ENCODE peak calls at places on chromosome 2, in four cellular contexts. Z is pancreas, M is HEK293T, P is fibroblast of lung. I is an unnamed sample.

GRCh38 chr2:16400127-16400623 is 265.5 kb downstream of the CYRIA start:
- DNase-seq in Z (no peak), M (no peak), P (no peak), I (no peak)

GRCh38 chr2:178279142-178279541 is 84.8 kb downstream of the OSBPL6 start:
- DNase-seq in Z (no peak), M (no peak), P (peak), I (no peak)

GRCh38 chr2:215499330-215499729 is 63.5 kb upstream of the FN1 start:
- DNase-seq in Z (no peak), M (no peak), P (peak), I (no peak)

GRCh38 chr2:5392658-5393057 is 299.5 kb upstream of the SOX11 start:
- DNase-seq in Z (no peak), M (no peak), P (peak), I (no peak)

GRCh38 chr2:28357948-28358667 is 34.5 kb upstream of the FOSL2 start:
- DNase-seq in Z (no peak), M (no peak), P (no peak), I (no peak)

GRCh38 chr2:233690444-233690843 is 2.2 kb upstream of the UGT1A6 start:
- DNase-seq in Z (no peak), M (no peak), P (peak), I (no peak)

GRCh38 chr2:172168917-172169346 is 66.2 kb upstream of the DLX2 start:
- DNase-seq in Z (no peak), M (no peak), P (peak), I (no peak)

GRCh38 chr2:179410552-179411356 is 146.1 kb upstream of the SESTD1 start:
- DNase-seq in Z (peak), M (peak), P (peak), I (peak)

GRCh38 chr2:202982779-202983491 is 31.7 kb upstream of the NBEAL1 start:
- DNase-seq in Z (no peak), M (no peak), P (no peak), I (no peak)

GRCh38 chr2:108316194-108316880 is 27.6 kb downstream of the SULT1C2 start:
- DNase-seq in Z (no peak), M (no peak), P (no peak), I (no peak)

GRCh38 chr2:64204006-64204632 is 59.9 kb upstream of the PELI1 start:
- DNase-seq in Z (peak), M (no peak), P (peak), I (peak)

GRCh38 chr2:128374001-128374710 is 55.5 kb upstream of the HS6ST1 start:
- DNase-seq in Z (no peak), M (no peak), P (peak), I (no peak)

GRCh38 chr2:217293046-217293445 is 433.2 kb upstream of the TNP1 start:
- DNase-seq in Z (no peak), M (no peak), P (no peak), I (no peak)

GRCh38 chr2:27057184-27057583 is 5.7 kb downstream of the AGBL5 start:
- DNase-seq in Z (no peak), M (no peak), P (no peak), I (no peak)

GRCh38 chr2:31207790-31208189 is 9.5 kb downstream of the CAPN14 start:
- DNase-seq in Z (no peak), M (no peak), P (no peak), I (peak)

GRCh38 chr2:38620282-38620977 is 17.7 kb upstream of the HNRNPLL start:
- DNase-seq in Z (no peak), M (no peak), P (peak), I (no peak)

GRCh38 chr2:191593622-191594416 is 84.1 kb upstream of the NABP1 start:
- DNase-seq in Z (no peak), M (no peak), P (peak), I (no peak)

GRCh38 chr2:202344178-202344577 is 31.9 kb upstream of the BMPR2 start:
- DNase-seq in Z (no peak), M (no peak), P (peak), I (no peak)

GRCh38 chr2:215825709-215826108 is 187.6 kb downstream of the MREG start:
- DNase-seq in Z (no peak), M (no peak), P (peak), I (no peak)

GRCh38 chr2:240355001-240355891 is 80.2 kb upstream of the GPC1 start:
- DNase-seq in Z (no peak), M (no peak), P (peak), I (no peak)

GRCh38 chr2:11647834-11648600 is 22.0 kb downstream of the NTSR2 start:
- DNase-seq in Z (no peak), M (no peak), P (peak), I (no peak)

GRCh38 chr2:129388870-129389269 is 590.6 kb upstream of the RAB6C start:
- DNase-seq in Z (no peak), M (no peak), P (no peak), I (no peak)

GRCh38 chr2:205714789-205715411 is 32.6 kb downstream of the NRP2 start:
- DNase-seq in Z (no peak), M (no peak), P (peak), I (no peak)

GRCh38 chr2:44360749-44361329 is 455 bp downstream of the PREPL start:
- DNase-seq in Z (no peak), M (peak), P (peak), I (no peak)

GRCh38 chr2:177143444-177143843 is 69.2 kb upstream of the HNRNPA3 start:
- DNase-seq in Z (no peak), M (peak), P (peak), I (no peak)

GRCh38 chr2:118806797-118807667 is 40.4 kb downstream of the EN1 start:
- DNase-seq in Z (no peak), M (no peak), P (no peak), I (no peak)

GRCh38 chr2:235605306-235605998 is 111.6 kb downstream of the AGAP1 start:
- DNase-seq in Z (no peak), M (no peak), P (peak), I (no peak)

GRCh38 chr2:46770622-46771021 is 145.0 kb downstream of the MCFD2 start:
- DNase-seq in Z (no peak), M (no peak), P (peak), I (no peak)

GRCh38 chr2:221608442-221608841 is 36.3 kb upstream of the EPHA4 start:
- DNase-seq in Z (no peak), M (no peak), P (no peak), I (no peak)

GRCh38 chr2:237210297-237210696 is 124.6 kb downstream of the COPS8 start:
- DNase-seq in Z (no peak), M (no peak), P (no peak), I (no peak)

GRCh38 chr2:54455584-54456525 is at the start of gene SPTBN1:
- DNase-seq in Z (peak), M (peak), P (peak), I (peak)

GRCh38 chr2:195533771-195534642 is 123.0 kb upstream of the SLC39A10 start:
- DNase-seq in Z (peak), M (no peak), P (peak), I (no peak)

GRCh38 chr2:107384426-107384825 is 442.3 kb upstream of the RGPD4 start:
- DNase-seq in Z (no peak), M (no peak), P (no peak), I (no peak)

GRCh38 chr2:20129320-20130274 is 78.2 kb upstream of the LAPTM4A start:
- DNase-seq in Z (no peak), M (no peak), P (no peak), I (no peak)

GRCh38 chr2:88671786-88672427 is 19.6 kb upstream of the RPIA start:
- DNase-seq in Z (no peak), M (peak), P (peak), I (peak)

GRCh38 chr2:18651842-18652774 is 62.7 kb upstream of the NT5C1B start:
- DNase-seq in Z (no peak), M (no peak), P (peak), I (no peak)

GRCh38 chr2:105239924-105240323 is 1.6 kb upstream of the GPR45 start:
- DNase-seq in Z (no peak), M (no peak), P (peak), I (no peak)

GRCh38 chr2:98656800-98657199 is 48.4 kb downstream of the UNC50 start:
- DNase-seq in Z (no peak), M (no peak), P (no peak), I (no peak)

GRCh38 chr2:54336136-54336976 is 80.3 kb upstream of the TSPYL6 start:
- DNase-seq in Z (no peak), M (no peak), P (peak), I (no peak)